ENCODE peak calls at places on chromosomes 5 and 9, in six cellular contexts. V is A549, P is sigmoid colon, X is stomach, G is heart left ventricle, Y is body of pancreas. U is an unnamed sample.

GRCh38 chr9:21413089-21414023 is 4.4 kb downstream of the IFNA8 start:
- DNase-seq in G (no peak), V (no peak), X (no peak), P (no peak), Y (no peak), U (no peak)

GRCh38 chr5:65121880-65122436 is 353.2 kb downstream of the CWC27 start:
- DNase-seq in X (no peak), P (no peak), V (no peak), Y (no peak), G (no peak), U (no peak)

GRCh38 chr9:129601082-129601674 is 19.7 kb downstream of the C9orf50 start:
- DNase-seq in Y (no peak), P (no peak), X (no peak), V (no peak), G (no peak), U (no peak)

GRCh38 chr5:94309166-94309565 is 309.2 kb downstream of the KIAA0825 start:
- DNase-seq in Y (no peak), V (no peak), G (no peak), X (no peak), P (no peak), U (no peak)

GRCh38 chr5:94830520-94830919 is 212.1 kb downstream of the SLF1 start:
- DNase-seq in G (no peak), X (no peak), Y (no peak), V (no peak), P (no peak), U (no peak)

GRCh38 chr5:150502106-150502505 is 5.8 kb upstream of the NDST1 start:
- DNase-seq in X (no peak), G (no peak), V (no peak), Y (no peak), P (no peak), U (no peak)

GRCh38 chr9:105311317-105311716 is 66.9 kb downstream of the SLC44A1 start:
- DNase-seq in G (no peak), X (no peak), Y (no peak), V (no peak), P (no peak), U (no peak)

GRCh38 chr5:169728418-169728817 is 91.3 kb downstream of the DOCK2 start:
- DNase-seq in X (no peak), Y (no peak), P (no peak), V (no peak), G (no peak), U (no peak)

GRCh38 chr5:23963449-23963848 is 456.0 kb downstream of the PRDM9 start:
- DNase-seq in G (no peak), P (no peak), Y (no peak), X (no peak), V (no peak), U (no peak)

GRCh38 chr5:45288746-45289145 is 407.4 kb downstream of the HCN1 start:
- DNase-seq in V (no peak), G (no peak), X (no peak), P (no peak), Y (no peak), U (no peak)

GRCh38 chr5:1331861-1332405 is 13.0 kb downstream of the CLPTM1L start:
- DNase-seq in P (no peak), Y (no peak), G (no peak), X (no peak), V (no peak), U (peak; percentile 28)

GRCh38 chr9:113612216-113612747 is 148.8 kb downstream of the RGS3 start:
- DNase-seq in G (no peak), V (no peak), P (no peak), X (no peak), Y (no peak), U (no peak)

GRCh38 chr5:159819671-159820411 is 96.4 kb upstream of the ADRA1B start:
- DNase-seq in V (no peak), P (peak; percentile 93), X (peak; percentile 86), G (peak; percentile 77), Y (peak; percentile 58), U (peak; percentile 76)

GRCh38 chr9:36401179-36401740 is 1.2 kb upstream of the RNF38 start:
- DNase-seq in V (peak; percentile 88), X (peak; percentile 73), G (no peak), Y (peak; percentile 82), P (no peak), U (peak; percentile 92)

GRCh38 chr9:38064842-38065368 is 4.1 kb downstream of the SHB start:
- DNase-seq in X (no peak), Y (no peak), P (peak; percentile 46), G (no peak), V (no peak), U (no peak)

GRCh38 chr9:90916147-90916734 is 114.6 kb downstream of the SYK start:
- DNase-seq in G (no peak), P (no peak), V (no peak), Y (no peak), X (no peak), U (no peak)

GRCh38 chr5:169374761-169375160 is 73.8 kb upstream of the SLIT3 start:
- DNase-seq in Y (no peak), P (no peak), X (no peak), V (no peak), G (no peak), U (no peak)

GRCh38 chr5:132022737-132023136 is 11.3 kb upstream of the ACSL6 start:
- DNase-seq in X (no peak), P (no peak), V (no peak), G (no peak), Y (no peak), U (no peak)

GRCh38 chr5:35369965-35370790 is 139.9 kb upstream of the PRLR start:
- DNase-seq in V (no peak), X (no peak), Y (no peak), P (no peak), G (no peak), U (no peak)

DNA sequence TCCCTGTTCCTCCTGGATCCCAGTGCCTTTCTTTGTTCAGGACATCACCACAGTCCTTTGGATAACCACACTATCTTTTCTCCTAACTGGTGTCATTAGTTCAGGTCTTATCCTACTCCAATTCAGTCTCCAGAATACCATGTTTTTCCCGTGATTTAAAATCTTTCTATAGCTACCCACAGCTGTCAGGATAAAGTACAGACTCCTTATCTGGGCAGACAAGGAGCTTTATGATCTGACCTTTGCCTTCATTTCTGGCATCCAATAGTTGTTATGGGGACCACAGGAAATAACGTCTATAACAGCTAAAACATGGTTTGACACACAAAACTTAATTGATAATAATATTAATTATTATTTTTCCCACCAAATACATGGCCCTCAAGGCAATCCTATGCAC is 125.6 kb downstream of the ARL15 start:
- DNase-seq in Y (no peak), V (no peak), X (no peak), G (no peak), P (no peak), U (no peak)
- TF ChIP-seq POLR2A in Y (no peak), V (no peak), X (no peak), G (no peak), P (no peak), U (no peak)

GRCh38 chr9:98085058-98085457 is 28.5 kb downstream of the NANS start:
- DNase-seq in X (no peak), P (no peak), V (no peak), Y (no peak), G (no peak), U (no peak)

GRCh38 chr9:98084396-98084795 is 27.9 kb downstream of the NANS start:
- DNase-seq in V (no peak), P (no peak), G (no peak), Y (no peak), X (no peak), U (no peak)

GRCh38 chr9:98086461-98086860 is 29.9 kb downstream of the NANS start:
- DNase-seq in V (no peak), X (no peak), Y (no peak), P (no peak), G (no peak), U (no peak)

GRCh38 chr9:98087420-98088354 is 31.2 kb downstream of the NANS start:
- DNase-seq in V (no peak), P (peak; percentile 69), X (peak; percentile 59), G (peak; percentile 48), Y (peak; percentile 33), U (peak; percentile 44)

DNA sequence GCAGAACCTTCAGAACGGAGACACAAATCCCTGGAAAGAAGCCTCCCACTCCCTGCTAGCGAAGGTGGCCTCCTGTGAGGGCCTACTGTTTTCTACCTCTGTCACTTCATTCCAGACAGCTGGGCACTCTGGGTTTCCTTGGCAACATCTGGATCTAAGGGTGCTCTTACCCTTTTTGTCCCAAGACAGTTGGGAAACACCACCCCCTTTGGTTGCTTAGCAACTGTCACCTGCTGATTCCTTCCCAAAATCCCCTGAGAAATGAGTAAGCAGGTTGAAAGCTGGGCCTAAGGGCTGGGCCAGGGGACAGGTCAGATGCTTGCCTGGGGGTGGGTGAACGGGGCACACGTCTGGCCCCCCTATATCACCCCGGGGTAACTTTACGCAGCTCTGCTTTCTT is 29.4 kb downstream of the NANS start:
- DNase-seq in G (no peak), V (no peak), X (no peak), P (no peak), Y (no peak), U (no peak)
- H3K4me1 ChIP-seq in G (peaks cover 4% of the 10 kb centered on the region), V (peaks cover 13% of the 10 kb centered on the region), X (peaks cover 39% of the 10 kb centered on the region), P (peaks cover 7% of the 10 kb centered on the region), Y (peaks cover 5% of the 10 kb centered on the region), U (peaks cover 35% of the 10 kb centered on the region)

DNA sequence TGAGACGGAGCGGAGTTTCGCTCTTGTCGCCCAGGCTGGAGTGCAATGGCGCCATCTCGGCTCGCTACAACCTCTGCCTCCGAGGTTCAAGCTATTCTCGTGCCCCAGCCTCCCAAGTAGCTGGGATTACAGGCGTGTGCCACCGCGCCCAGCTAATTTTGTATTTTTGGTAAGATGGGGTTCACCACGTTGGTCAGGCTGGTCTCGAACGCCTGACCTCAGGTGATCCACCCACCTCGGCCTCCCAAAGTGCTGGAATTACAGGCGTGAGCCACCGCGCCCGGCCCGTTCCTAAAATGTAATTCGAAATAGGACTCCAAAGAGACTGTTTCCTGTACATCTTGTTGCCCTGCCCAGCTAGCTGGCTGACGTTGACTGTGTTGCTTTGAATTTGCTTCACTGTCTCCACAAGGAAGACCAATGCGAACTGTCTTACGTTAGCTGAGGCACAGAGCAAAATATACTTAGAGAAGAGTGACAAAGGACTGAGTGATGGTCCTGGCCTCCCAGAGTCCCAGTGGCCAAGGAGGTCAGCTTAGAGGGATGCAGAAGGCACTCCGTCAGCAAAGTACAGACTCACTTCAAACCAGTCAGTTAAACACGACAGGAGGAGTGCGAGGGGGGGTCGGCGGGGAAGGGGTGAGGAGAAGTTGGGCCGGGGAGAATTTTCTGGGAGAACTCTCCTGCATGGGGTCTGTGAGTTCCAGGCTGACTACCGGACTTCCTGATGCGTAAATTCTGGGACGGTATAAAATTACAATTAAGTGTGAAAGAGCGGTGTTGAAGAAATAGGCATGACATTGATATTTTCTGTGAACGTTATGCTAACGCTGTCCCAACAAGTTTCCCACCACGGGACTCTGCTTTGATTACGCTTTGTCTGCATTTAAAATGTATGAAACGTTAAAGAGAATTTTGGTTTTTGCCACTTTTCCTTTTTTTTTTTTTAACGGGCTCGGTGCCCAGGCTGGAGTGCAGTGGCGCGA is 6.8 kb upstream of the TRIM41 start:
- DNase-seq in V (peak; percentile 62), G (no peak), P (no peak), Y (no peak), X (no peak), U (peak; percentile 50)
- H3K4me3 ChIP-seq in V (peak overlapping the region; percentile 45), G (peak overlapping the region; percentile 58), P (peak overlapping the region; percentile 48), Y (no peak overlapping the region), X (peak overlapping the region; percentile 50), U (peak overlapping the region; percentile 40)

DNA sequence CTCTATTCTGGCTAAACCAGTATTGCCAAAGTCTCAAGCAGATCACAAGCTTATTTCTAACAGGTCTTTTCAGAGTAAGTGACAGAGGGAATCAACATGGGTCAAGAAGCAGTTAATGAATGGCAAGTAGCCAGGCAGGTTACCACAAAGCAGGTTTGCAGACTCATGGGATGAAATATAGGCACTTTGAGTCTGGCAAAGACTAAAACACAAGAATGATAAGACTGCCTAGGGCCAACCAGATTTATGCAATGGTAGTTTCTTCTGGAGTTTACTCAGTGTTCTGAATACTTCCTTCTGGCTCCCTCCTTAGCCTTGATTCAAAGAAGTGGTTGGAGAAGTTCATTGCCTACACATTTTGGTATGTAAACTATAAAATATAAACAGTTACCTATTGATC is 3.6 kb downstream of the HMGCS1 start:
- DNase-seq in P (no peak), Y (no peak), G (no peak), V (no peak), X (peak; percentile 28), U (no peak)
- TF ChIP-seq POLR2A in P (no peak), Y (no peak), G (no peak), V (no peak), X (no peak), U (no peak)